ENCODE peak calls at places on chromosomes 3 and 15, in eight cellular contexts. Q is GM12865, K is upper lobe of left lung, Y is hepatocyte, Z is upper lobe of right lung, W is bronchial epithelial cell, R is right atrium auricular region, I is lung. N is an unnamed sample.

GRCh38 chr15:44796508-44796907 is 60.2 kb downstream of the TRIM69 start:
- DNase-seq in Q (no peak), K (no peak), Y (no peak), Z (no peak), W (no peak), R (no peak), I (no peak), N (no peak)

GRCh38 chr3:85255954-85256353 is 297.2 kb downstream of the CADM2 start:
- DNase-seq in Q (no peak), K (no peak), Y (no peak), Z (no peak), W (no peak), R (no peak), I (no peak), N (no peak)

GRCh38 chr3:150737874-150738679 is 24.9 kb downstream of the SIAH2 start:
- DNase-seq in Q (peak; percentile 62), K (no peak), Y (peak; percentile 66), Z (no peak), W (peak; percentile 87), R (no peak), I (no peak), N (no peak)

GRCh38 chr3:47299396-47300318 is 16.9 kb downstream of the KLHL18 start:
- DNase-seq in Q (no peak), K (no peak), Y (peak; percentile 26), Z (no peak), W (no peak), R (no peak), I (no peak), N (no peak)

GRCh38 chr3:188090626-188091309 is 63.2 kb upstream of the LPP start:
- DNase-seq in Q (no peak), K (no peak), Y (no peak), Z (no peak), W (no peak), R (no peak), I (no peak), N (no peak)

GRCh38 chr3:142447308-142447851 is 457 bp downstream of the XRN1 start:
- DNase-seq in Q (peak; percentile 57), K (peak; percentile 53), Y (peak; percentile 59), Z (peak; percentile 69), W (peak; percentile 29), R (no peak), I (peak; percentile 39), N (peak; percentile 13)

GRCh38 chr3:28846948-28847527 is 433.8 kb upstream of the RBMS3 start:
- DNase-seq in Q (no peak), K (no peak), Y (no peak), Z (no peak), W (no peak), R (no peak), I (no peak), N (no peak)

GRCh38 chr15:69561071-69561784 is 108.6 kb downstream of the RPLP1 start:
- DNase-seq in Q (no peak), K (no peak), Y (peak; percentile 69), Z (no peak), W (no peak), R (no peak), I (no peak), N (peak; percentile 95)

GRCh38 chr15:56524915-56525314 is 60.0 kb upstream of the MNS1 start:
- DNase-seq in Q (no peak), K (no peak), Y (no peak), Z (no peak), W (no peak), R (no peak), I (no peak), N (no peak)

GRCh38 chr3:3675186-3675585 is 124.0 kb upstream of the LRRN1 start:
- DNase-seq in Q (no peak), K (no peak), Y (no peak), Z (no peak), W (no peak), R (no peak), I (no peak), N (no peak)

GRCh38 chr15:72139667-72140066 is 21.5 kb downstream of the SENP8 start:
- DNase-seq in Q (no peak), K (no peak), Y (no peak), Z (no peak), W (no peak), R (no peak), I (no peak), N (no peak)

GRCh38 chr3:115680802-115681345 is 57.6 kb downstream of the GAP43 start:
- DNase-seq in Q (no peak), K (no peak), Y (no peak), Z (no peak), W (no peak), R (no peak), I (no peak), N (peak; percentile 53)

GRCh38 chr15:73905224-73905827 is 20.9 kb upstream of the LOXL1 start:
- DNase-seq in Q (no peak), K (no peak), Y (no peak), Z (no peak), W (no peak), R (no peak), I (no peak), N (no peak)
- TF ChIP-seq CTCF in Q (no peak), K (no peak), Y (no peak), Z (no peak), W (no peak), R (no peak), I (no peak), N (no peak)

GRCh38 chr3:101637461-101637860 is 39.5 kb downstream of the ZBTB11 start:
- DNase-seq in Q (no peak), K (no peak), Y (no peak), Z (no peak), W (no peak), R (peak; percentile 11), I (no peak), N (no peak)

GRCh38 chr3:101638262-101638745 is 38.6 kb downstream of the ZBTB11 start:
- DNase-seq in Q (peak; percentile 8), K (no peak), Y (peak; percentile 31), Z (no peak), W (no peak), R (peak; percentile 36), I (no peak), N (no peak)

GRCh38 chr3:101640256-101640655 is 36.7 kb downstream of the ZBTB11 start:
- DNase-seq in Q (no peak), K (no peak), Y (no peak), Z (no peak), W (no peak), R (peak; percentile 5), I (no peak), N (no peak)

GRCh38 chr3:101642441-101642840 is 34.5 kb downstream of the ZBTB11 start:
- DNase-seq in Q (no peak), K (no peak), Y (no peak), Z (no peak), W (no peak), R (peak; percentile 34), I (no peak), N (no peak)

DNA sequence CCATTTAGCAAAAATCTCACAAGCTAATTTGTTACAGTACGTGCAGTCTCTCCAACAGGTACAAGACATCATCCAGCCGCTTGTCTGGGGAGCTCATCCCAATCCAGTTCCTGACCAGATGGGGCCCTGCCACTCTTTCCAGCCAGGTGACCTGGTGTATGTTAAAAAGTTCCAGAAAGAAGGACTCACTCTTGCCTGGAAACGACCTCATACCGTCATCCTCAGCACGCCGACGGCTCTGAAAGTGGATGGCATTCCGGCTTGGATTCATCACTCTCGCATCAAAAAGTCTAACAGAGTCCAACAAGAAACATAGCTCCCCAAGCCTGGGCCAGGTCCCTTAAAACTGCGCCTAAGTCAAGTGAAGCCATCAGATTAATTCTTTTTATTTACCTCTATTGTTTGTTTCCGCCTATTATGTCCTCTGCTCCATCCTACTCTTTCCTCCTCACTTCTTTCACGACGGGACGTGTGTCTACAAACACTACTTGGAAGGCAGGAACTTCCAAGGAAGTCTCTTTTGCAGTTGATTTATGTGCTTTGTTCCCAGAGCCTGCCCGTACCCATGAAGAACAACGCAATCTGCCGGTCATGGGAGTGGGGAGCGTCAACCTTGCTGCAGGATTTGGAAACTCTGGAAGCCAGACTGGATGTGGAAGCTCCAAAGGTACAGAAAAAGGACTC is 37.5 kb downstream of the ZBTB11 start:
- DNase-seq in Q (no peak), K (no peak), Y (no peak), Z (no peak), W (no peak), R (peak; percentile 51), I (no peak), N (no peak)
- H3K4me3 ChIP-seq in Q (no peak overlapping the region), K (no peak overlapping the region), Y (no peak overlapping the region), Z (no peak overlapping the region), W (no peak overlapping the region), R (no peak overlapping the region), I (no peak overlapping the region), N (no peak overlapping the region)

GRCh38 chr3:11271986-11272904 is at the start of gene ATG7:
- DNase-seq in Q (peak; percentile 97), K (peak; percentile 98), Y (peak; percentile 99), Z (peak; percentile 99), W (peak; percentile 88), R (peak; percentile 97), I (peak; percentile 95), N (peak; percentile 78)
- TF ChIP-seq CTCF in Q (no peak), K (peak; percentile 54), Y (no peak), Z (no peak), W (no peak), R (no peak), I (no peak), N (no peak)

GRCh38 chr15:41493902-41494189 is 172 bp downstream of the ITPKA start:
- DNase-seq in Q (no peak), K (no peak), Y (no peak), Z (no peak), W (no peak), R (no peak), I (no peak), N (no peak)

GRCh38 chr15:41493205-41493901 is at the start of gene ITPKA:
- DNase-seq in Q (peak; percentile 83), K (peak; percentile 84), Y (peak; percentile 88), Z (peak; percentile 86), W (peak; percentile 30), R (peak; percentile 71), I (peak; percentile 56), N (no peak)

GRCh38 chr15:41495736-41496599 is 2.3 kb downstream of the ITPKA start:
- DNase-seq in Q (no peak), K (no peak), Y (peak; percentile 89), Z (no peak), W (no peak), R (no peak), I (no peak), N (no peak)

GRCh38 chr15:41494190-41494921 is 682 bp downstream of the ITPKA start:
- DNase-seq in Q (peak; percentile 52), K (no peak), Y (peak; percentile 69), Z (peak; percentile 69), W (no peak), R (no peak), I (no peak), N (no peak)

DNA sequence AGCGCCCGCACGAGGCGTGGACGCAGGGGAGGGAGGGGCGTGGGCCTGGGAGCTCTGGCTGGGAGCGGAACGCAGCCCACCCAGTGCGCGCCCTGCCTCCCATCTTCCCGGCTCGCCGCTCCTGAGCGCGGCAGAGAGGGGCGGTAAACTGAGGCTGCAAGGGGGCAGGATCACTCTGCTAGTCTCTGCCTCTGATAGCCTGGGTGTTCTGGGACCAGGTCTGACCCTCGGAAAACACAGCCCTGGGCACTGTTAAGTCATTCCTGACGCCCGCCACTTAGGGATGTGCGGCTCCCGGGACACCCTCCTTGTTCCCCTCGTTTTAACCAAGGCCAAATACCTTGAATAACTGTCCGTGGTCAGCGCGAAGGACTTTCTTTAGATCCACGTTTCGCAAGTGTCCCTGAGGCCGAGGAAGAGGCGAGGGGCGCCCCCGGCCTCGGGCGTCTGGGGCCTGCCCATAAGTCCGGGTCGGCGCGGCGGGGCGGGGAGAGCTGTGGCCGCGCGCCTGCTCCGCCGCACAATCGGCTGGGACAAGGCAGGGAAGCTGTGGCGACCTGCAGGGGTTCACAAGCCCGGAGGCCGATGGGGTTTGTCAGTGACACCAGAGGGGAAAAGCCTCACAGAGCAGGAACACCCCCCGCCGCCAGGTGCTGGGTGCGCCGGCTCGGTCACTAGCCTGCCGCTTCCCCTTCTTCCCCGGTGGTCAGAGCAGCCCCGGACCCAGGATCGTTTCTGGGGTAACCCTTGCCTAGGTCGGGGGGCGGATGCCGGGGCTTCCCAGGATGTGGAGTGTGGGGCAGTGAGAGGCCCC is 1.5 kb downstream of the ITPKA start:
- DNase-seq in Q (peak; percentile 45), K (no peak), Y (peak; percentile 60), Z (no peak), W (no peak), R (no peak), I (no peak), N (no peak)
- H3K4me3 ChIP-seq in Q (peak overlapping the region; percentile 60), K (peak overlapping the region; percentile 69), Y (peak overlapping the region; percentile 22), Z (peak overlapping the region; percentile 48), W (peak overlapping the region; percentile 47), R (no peak overlapping the region), I (no peak overlapping the region), N (no peak overlapping the region)

N was measured in LNCaP clone FGC.